ENCODE peak calls at places on chromosome 13, in eight cellular contexts. X, G, S, T, I, A, H and J are unnamed samples.

GRCh38 chr13:24232037-24232436 is 71.5 kb downstream of the SPATA13 start:
- DNase-seq in G (no peak), X (no peak), A (no peak), I (no peak), H (no peak), T (no peak), S (no peak), J (no peak)

GRCh38 chr13:77853701-77854100 is 64.9 kb downstream of the EDNRB start:
- DNase-seq in T (no peak), G (no peak), H (no peak), S (no peak), X (no peak), I (no peak), A (no peak), J (no peak)

GRCh38 chr13:43874512-43875092 is 4.9 kb downstream of the CCDC122 start:
- DNase-seq in T (no peak), I (no peak), S (no peak), H (no peak), X (peak), A (no peak), G (no peak), J (no peak)

GRCh38 chr13:48489003-48489402 is 43.9 kb downstream of the RCBTB2 start:
- DNase-seq in S (no peak), G (no peak), A (no peak), I (no peak), T (no peak), X (peak), H (no peak), J (no peak)

GRCh38 chr13:20134732-20135131 is 26.1 kb downstream of the GJA3 start:
- DNase-seq in A (no peak), T (no peak), X (no peak), G (no peak), S (no peak), H (no peak), I (no peak), J (no peak)

GRCh38 chr13:94020833-94021232 is 458.6 kb downstream of the DCT start:
- DNase-seq in G (no peak), S (no peak), I (peak), T (no peak), X (no peak), A (no peak), H (no peak), J (no peak)

GRCh38 chr13:76296751-76297150 is 589.5 kb downstream of the KCTD12 start:
- DNase-seq in H (no peak), S (no peak), X (no peak), A (no peak), I (no peak), T (no peak), G (no peak), J (no peak)

GRCh38 chr13:66459143-66459542 is 771.0 kb downstream of the PCDH9 start:
- DNase-seq in I (no peak), A (no peak), T (no peak), H (no peak), G (no peak), X (no peak), S (no peak), J (no peak)

GRCh38 chr13:46179576-46180368 is 2.2 kb downstream of the LCP1 start:
- DNase-seq in T (no peak), A (peak), H (peak), I (no peak), S (peak), G (no peak), X (peak), J (no peak)

GRCh38 chr13:65638572-65639168 is 1591.5 kb downstream of the PCDH9 start:
- DNase-seq in X (peak), A (no peak), H (no peak), T (no peak), S (no peak), G (no peak), I (peak), J (peak)

GRCh38 chr13:114017028-114017630 is 43.3 kb upstream of the C13orf46 start:
- DNase-seq in G (no peak), H (no peak), S (no peak), X (no peak), I (no peak), T (no peak), A (no peak), J (peak)

GRCh38 chr13:35994131-35994966 is 136.8 kb downstream of the DCLK1 start:
- DNase-seq in G (peak), I (peak), S (no peak), A (peak), T (peak), X (no peak), H (peak), J (no peak)

GRCh38 chr13:94968040-94968756 is 255.9 kb upstream of the SOX21 start:
- DNase-seq in H (no peak), A (no peak), T (no peak), X (no peak), S (no peak), I (no peak), G (no peak), J (no peak)

GRCh38 chr13:66887088-66887487 is 343.0 kb downstream of the PCDH9 start:
- DNase-seq in T (no peak), G (no peak), I (no peak), A (no peak), S (no peak), X (peak), H (peak), J (peak)

GRCh38 chr13:27379694-27380596 is 44.5 kb upstream of the GTF3A start:
- DNase-seq in T (no peak), A (peak), I (peak), H (no peak), S (peak), G (peak), X (peak), J (no peak)

GRCh38 chr13:27176772-27177171 is 5.2 kb upstream of the USP12 start:
- DNase-seq in G (no peak), T (no peak), H (no peak), X (no peak), S (no peak), A (no peak), I (no peak), J (no peak)

GRCh38 chr13:46778095-46778494 is 18.9 kb downstream of the ESD start:
- DNase-seq in A (no peak), S (no peak), T (no peak), G (no peak), X (no peak), I (no peak), H (no peak), J (no peak)

GRCh38 chr13:54232700-54233099 is 1204.1 kb downstream of the OLFM4 start:
- DNase-seq in X (no peak), G (no peak), I (no peak), H (no peak), A (no peak), T (no peak), S (no peak), J (no peak)

GRCh38 chr13:46165485-46166220 is 16.3 kb downstream of the LCP1 start:
- DNase-seq in I (no peak), A (no peak), G (no peak), X (peak), S (no peak), H (no peak), T (no peak), J (no peak)

GRCh38 chr13:101450749-101451130 is 1.7 kb upstream of the ITGBL1 start:
- DNase-seq in T (no peak), X (no peak), A (no peak), G (no peak), I (no peak), H (no peak), S (no peak), J (no peak)

GRCh38 chr13:101451641-101452040 is 834 bp upstream of the ITGBL1 start:
- DNase-seq in S (no peak), A (no peak), T (no peak), G (no peak), X (no peak), I (no peak), H (no peak), J (no peak)

GRCh38 chr13:101454767-101455166 is 2.3 kb downstream of the ITGBL1 start:
- DNase-seq in G (no peak), S (no peak), H (no peak), I (peak), X (no peak), T (no peak), A (no peak), J (no peak)

GRCh38 chr13:101453784-101454201 is 1.3 kb downstream of the ITGBL1 start:
- DNase-seq in X (no peak), G (peak), I (no peak), H (no peak), S (no peak), T (no peak), A (peak), J (no peak)

DNA sequence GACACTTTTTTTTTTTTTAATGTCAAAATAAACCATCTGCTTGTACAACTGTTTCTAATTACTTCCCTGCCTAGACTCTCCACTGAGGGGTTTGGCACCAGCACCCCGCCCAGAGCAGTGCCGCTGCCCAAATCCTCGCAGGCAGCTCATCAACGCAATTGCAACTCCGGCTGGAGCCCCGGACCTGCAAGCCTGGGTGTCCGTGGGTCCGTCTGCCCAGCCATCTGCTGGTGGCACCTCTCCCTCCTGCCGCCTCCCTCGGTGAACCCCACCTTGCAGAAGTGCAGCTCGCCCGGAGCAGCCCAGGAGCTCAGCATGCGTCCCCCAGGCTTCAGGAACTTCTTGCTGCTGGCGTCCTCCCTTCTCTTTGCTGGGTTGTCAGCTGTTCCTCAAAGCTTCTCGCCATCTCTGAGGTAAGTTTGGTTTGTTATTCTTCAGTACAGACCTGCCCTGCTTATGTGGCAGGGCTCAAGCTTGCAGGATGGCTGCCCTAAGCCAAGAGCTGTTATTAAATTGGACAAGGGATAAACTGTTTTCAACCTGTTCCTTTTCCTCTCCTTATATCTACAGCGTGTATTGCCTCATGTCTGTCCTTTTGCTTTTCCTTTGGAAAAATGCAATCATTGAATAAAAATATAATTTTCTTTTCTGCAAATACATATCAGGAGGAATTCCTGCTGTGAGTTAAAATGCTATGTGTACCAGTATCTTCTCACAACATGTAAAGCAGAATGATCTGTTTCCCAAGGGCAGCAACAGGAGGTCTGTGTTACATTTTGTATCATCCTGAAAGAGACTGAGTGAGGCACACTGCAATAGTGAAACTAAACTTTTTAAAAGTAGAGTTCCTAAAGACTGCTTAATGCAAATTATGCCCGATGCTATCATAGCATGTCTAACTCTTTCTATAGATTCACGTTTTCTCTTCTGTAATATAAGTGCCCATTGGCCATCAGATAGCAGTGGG is at the start of gene ITGBL1:
- DNase-seq in I (no peak), G (no peak), T (no peak), H (no peak), S (no peak), A (peak), X (no peak), J (no peak)
- H3K27ac ChIP-seq in I (peak), G (peak), T (no peak), H (peak), S (no peak), A (peak), X (no peak), J (peak)

GRCh38 chr13:87684850-87685735 is 13.9 kb downstream of the SLITRK5 start:
- DNase-seq in S (no peak), G (no peak), H (no peak), A (no peak), I (no peak), X (no peak), T (no peak), J (no peak)
- H3K27ac ChIP-seq in S (no peak), G (no peak), H (no peak), A (no peak), I (no peak), X (no peak), T (no peak), J (no peak)

DNA sequence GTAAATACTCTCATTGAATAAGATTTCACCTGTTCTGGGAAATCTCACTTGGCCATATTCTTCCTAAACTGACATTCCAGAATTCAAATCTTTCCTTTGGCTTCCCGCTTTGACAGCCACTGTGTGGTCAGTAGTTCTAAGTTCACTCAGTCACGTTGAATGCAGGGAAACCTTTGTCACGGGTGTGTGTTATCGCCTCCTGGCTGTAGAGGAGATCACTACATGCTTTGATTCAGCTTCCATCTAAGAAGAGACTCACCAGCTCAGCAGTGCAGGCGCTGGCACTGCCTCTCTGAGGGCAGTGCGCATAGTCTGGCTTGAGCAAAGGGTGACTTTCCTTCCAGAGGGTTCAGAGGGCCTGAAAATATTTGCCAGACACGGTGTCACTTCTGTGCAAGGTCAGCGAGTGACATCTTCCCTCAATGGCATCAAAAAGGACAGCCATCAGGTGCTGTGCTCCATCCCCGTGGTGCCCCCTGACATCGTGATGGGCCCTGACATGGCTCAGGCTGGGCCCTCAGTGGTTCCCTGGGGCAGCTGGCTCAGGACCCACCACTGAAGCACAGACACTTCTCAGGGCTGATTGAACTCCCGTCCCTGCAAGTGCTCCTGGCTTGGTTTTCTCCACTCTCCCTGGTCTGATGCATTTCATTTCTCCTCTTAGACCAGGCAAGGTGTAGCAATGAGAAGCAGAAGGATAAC is 635.4 kb upstream of the ARGLU1 start:
- DNase-seq in H (peak), G (no peak), A (no peak), X (peak), I (no peak), T (no peak), S (no peak), J (no peak)
- H3K27ac ChIP-seq in H (peak), G (no peak), A (no peak), X (no peak), I (no peak), T (peak), S (no peak), J (no peak)

GRCh38 chr13:53060840-53061485 is 32.4 kb downstream of the OLFM4 start:
- DNase-seq in H (no peak), X (no peak), A (no peak), S (no peak), I (no peak), T (no peak), G (no peak), J (no peak)
- H3K27ac ChIP-seq in H (no peak), X (no peak), A (no peak), S (no peak), I (no peak), T (no peak), G (no peak), J (no peak)

DNA sequence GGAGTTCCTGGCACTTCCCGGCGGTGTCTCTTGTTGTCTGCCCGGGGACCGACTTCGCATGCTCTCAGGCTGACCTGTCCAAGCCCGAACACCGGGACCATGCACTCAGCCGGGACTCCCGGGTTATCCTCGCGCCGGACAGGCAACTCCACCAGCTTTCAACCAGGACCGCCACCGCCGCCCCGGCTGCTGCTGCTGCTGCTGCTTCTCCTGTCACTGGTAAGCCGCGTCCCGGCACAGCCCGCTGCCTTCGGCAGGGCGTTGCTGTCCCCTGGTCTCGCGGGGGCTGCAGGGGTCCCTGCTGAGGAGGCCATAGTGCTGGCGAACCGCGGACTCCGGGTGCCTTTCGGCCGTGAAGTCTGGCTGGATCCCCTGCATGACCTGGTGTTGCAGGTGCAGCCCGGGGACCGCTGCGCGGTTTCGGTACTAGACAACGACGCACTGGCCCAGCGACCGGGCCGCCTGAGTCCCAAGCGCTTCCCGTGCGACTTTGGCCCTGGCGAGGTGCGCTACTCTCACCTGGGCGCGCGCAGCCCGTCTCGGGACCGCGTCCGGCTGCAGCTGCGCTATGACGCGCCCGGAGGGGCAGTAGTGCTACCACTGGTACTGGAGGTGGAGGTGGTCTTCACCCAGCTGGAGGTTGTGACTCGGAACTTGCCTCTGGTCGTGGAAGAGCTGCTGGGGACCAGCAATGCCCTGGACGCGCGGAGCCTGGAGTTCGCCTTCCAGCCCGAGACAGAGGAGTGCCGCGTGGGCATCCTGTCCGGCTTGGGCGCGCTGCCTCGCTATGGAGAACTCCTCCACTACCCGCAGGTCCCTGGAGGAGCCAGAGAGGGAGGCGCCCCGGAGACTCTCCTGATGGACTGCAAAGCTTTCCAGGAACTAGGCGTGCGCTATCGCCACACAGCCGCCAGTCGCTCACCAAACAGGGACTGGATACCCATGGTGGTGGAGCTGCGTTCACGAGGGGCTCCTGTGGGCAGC is 661 bp downstream of the FREM2 start:
- DNase-seq in X (no peak), G (peak), A (no peak), H (no peak), T (no peak), I (peak), S (no peak), J (no peak)
- H3K27ac ChIP-seq in X (no peak), G (peak), A (no peak), H (no peak), T (no peak), I (no peak), S (no peak), J (no peak)

DNA sequence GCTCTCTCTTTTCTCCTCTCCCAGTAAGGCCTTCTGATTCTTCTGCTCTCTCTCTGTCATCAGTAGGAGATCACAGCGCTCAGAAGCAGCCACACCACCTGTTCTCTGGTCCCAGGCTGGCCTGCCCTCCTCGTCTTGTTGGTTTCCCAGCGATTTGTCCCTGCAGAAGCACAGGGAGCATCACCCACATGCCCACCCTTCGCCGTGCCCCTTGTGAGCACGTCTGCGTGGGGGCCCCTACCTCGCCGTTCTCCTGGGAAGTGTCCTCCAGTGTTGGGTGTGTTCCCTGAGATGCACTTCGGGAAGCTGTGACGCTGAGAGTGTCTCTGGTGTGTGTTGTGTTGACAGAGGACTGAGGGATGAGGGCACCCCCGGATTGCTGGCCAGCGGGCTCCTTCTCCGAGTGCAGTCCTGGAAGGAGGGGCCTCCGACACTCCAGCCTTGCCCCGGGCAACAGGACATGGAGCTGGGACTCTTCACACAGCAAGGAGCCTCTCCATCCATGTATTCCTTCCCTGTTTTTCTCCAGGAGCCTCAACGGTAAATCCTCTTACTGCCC is 61.2 kb downstream of the SOX1 start:
- DNase-seq in G (no peak), H (no peak), I (no peak), T (no peak), X (no peak), A (peak), S (no peak), J (no peak)
- H3K27ac ChIP-seq in G (no peak), H (no peak), I (no peak), T (no peak), X (no peak), A (no peak), S (no peak), J (no peak)

GRCh38 chr13:29621841-29622240 is 26.4 kb upstream of the SLC7A1 start:
- DNase-seq in H (no peak), S (no peak), T (no peak), A (no peak), G (no peak), X (no peak), I (no peak), J (no peak)

GRCh38 chr13:29621401-29621800 is 25.9 kb upstream of the SLC7A1 start:
- DNase-seq in H (no peak), S (no peak), I (no peak), T (no peak), A (no peak), X (no peak), G (no peak), J (no peak)

GRCh38 chr13:29624997-29625396 is 29.5 kb upstream of the SLC7A1 start:
- DNase-seq in I (no peak), X (no peak), T (no peak), A (no peak), G (no peak), S (no peak), H (no peak), J (no peak)

DNA sequence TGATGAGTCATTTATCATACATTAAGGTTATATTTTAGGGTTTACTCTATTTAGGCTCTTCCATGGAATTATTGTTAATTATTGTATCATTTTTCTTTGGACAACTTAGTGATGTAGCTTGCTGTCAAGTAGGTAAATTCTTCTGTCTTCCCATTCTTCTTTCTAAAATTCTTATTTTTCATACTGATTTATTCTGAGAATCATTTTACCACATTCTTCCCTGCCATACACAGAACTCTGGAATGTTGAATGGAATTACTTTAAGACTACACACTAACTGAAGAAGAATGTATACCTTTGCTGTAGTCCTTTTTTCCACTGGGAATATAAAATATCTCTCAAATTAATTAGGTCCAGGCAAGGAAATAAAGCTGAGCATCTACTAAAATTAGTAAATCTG is 24.5 kb upstream of the SLC7A1 start:
- DNase-seq in I (peak), G (no peak), X (no peak), S (no peak), A (no peak), T (no peak), H (no peak), J (no peak)
- H3K27ac ChIP-seq in I (no peak), G (no peak), X (no peak), S (no peak), A (no peak), T (no peak), H (no peak), J (no peak)